ENCODE peak calls at places on chromosomes 4 and X, in five cellular contexts. One of them, this sample, is unnamed.

GRCh38 chr4:39237179-39237578 is 54.9 kb downstream of the WDR19 start:
- DNase-seq in AG08395: no peak
- DNase-seq in uterus: no peak
- DNase-seq in activated T-cell treated with anti-CD3 and anti-CD28 coated beads, Interleukin-2, amount 50 U/mL, for 4 hours: no peak
- DNase-seq in T-helper 9 cell: no peak
- DNase-seq in this sample: no peak

GRCh38 chrX:40996886-40997530 is 88.2 kb upstream of the USP9X start:
- DNase-seq in AG08395: peak
- DNase-seq in uterus: no peak
- DNase-seq in activated T-cell treated with anti-CD3 and anti-CD28 coated beads, Interleukin-2, amount 50 U/mL, for 4 hours: no peak
- DNase-seq in T-helper 9 cell: no peak
- DNase-seq in this sample: peak

GRCh38 chrX:150525061-150525919 is 43.1 kb upstream of the MTM1 start:
- DNase-seq in AG08395: no peak
- DNase-seq in uterus: no peak
- DNase-seq in activated T-cell treated with anti-CD3 and anti-CD28 coated beads, Interleukin-2, amount 50 U/mL, for 4 hours: no peak
- DNase-seq in T-helper 9 cell: no peak
- DNase-seq in this sample: no peak

GRCh38 chr4:114192854-114193253 is 213.4 kb upstream of the ARSJ start:
- DNase-seq in AG08395: no peak
- DNase-seq in uterus: no peak
- DNase-seq in activated T-cell treated with anti-CD3 and anti-CD28 coated beads, Interleukin-2, amount 50 U/mL, for 4 hours: no peak
- DNase-seq in T-helper 9 cell: no peak
- DNase-seq in this sample: no peak

GRCh38 chr4:129111919-129112318 is 16.0 kb downstream of the C4orf33 start:
- DNase-seq in AG08395: no peak
- DNase-seq in uterus: no peak
- DNase-seq in activated T-cell treated with anti-CD3 and anti-CD28 coated beads, Interleukin-2, amount 50 U/mL, for 4 hours: no peak
- DNase-seq in T-helper 9 cell: no peak
- DNase-seq in this sample: no peak

GRCh38 chr4:996030-996993 is 3.1 kb upstream of the SLC26A1 start:
- DNase-seq in AG08395: no peak
- DNase-seq in uterus: no peak
- DNase-seq in activated T-cell treated with anti-CD3 and anti-CD28 coated beads, Interleukin-2, amount 50 U/mL, for 4 hours: no peak
- DNase-seq in T-helper 9 cell: no peak
- DNase-seq in this sample: no peak

GRCh38 chrX:72409993-72410392 is 104.3 kb upstream of the CITED1 start:
- DNase-seq in AG08395: no peak
- DNase-seq in uterus: no peak
- DNase-seq in activated T-cell treated with anti-CD3 and anti-CD28 coated beads, Interleukin-2, amount 50 U/mL, for 4 hours: no peak
- DNase-seq in T-helper 9 cell: no peak
- DNase-seq in this sample: no peak

GRCh38 chr4:159684061-159684460 is 581.2 kb downstream of the RAPGEF2 start:
- DNase-seq in AG08395: no peak
- DNase-seq in uterus: no peak
- DNase-seq in activated T-cell treated with anti-CD3 and anti-CD28 coated beads, Interleukin-2, amount 50 U/mL, for 4 hours: no peak
- DNase-seq in T-helper 9 cell: no peak
- DNase-seq in this sample: no peak

GRCh38 chr4:189081831-189082230 is 858.8 kb upstream of the FRG1 start:
- DNase-seq in AG08395: peak
- DNase-seq in uterus: no peak
- DNase-seq in activated T-cell treated with anti-CD3 and anti-CD28 coated beads, Interleukin-2, amount 50 U/mL, for 4 hours: no peak
- DNase-seq in T-helper 9 cell: no peak
- DNase-seq in this sample: peak

GRCh38 chrX:9942086-9942485 is 25.1 kb upstream of the CLDN34 start:
- DNase-seq in AG08395: no peak
- DNase-seq in uterus: no peak
- DNase-seq in activated T-cell treated with anti-CD3 and anti-CD28 coated beads, Interleukin-2, amount 50 U/mL, for 4 hours: peak
- DNase-seq in T-helper 9 cell: no peak
- DNase-seq in this sample: no peak

GRCh38 chrX:21398424-21398823 is 24.2 kb downstream of the CNKSR2 start:
- DNase-seq in AG08395: no peak
- DNase-seq in uterus: no peak
- DNase-seq in activated T-cell treated with anti-CD3 and anti-CD28 coated beads, Interleukin-2, amount 50 U/mL, for 4 hours: no peak
- DNase-seq in T-helper 9 cell: no peak
- DNase-seq in this sample: no peak

GRCh38 chrX:154308108-154308946 is 12.7 kb downstream of the TKTL1 start:
- DNase-seq in AG08395: peak
- DNase-seq in uterus: peak
- DNase-seq in activated T-cell treated with anti-CD3 and anti-CD28 coated beads, Interleukin-2, amount 50 U/mL, for 4 hours: peak
- DNase-seq in T-helper 9 cell: peak
- DNase-seq in this sample: peak